ENCODE peak calls at places on chromosomes 2 and 18, in four cellular contexts. One of them, this sample, is unnamed.

GRCh38 chr2:215579809-215580208 is 143.9 kb upstream of the FN1 start:
- DNase-seq in coronary artery: no peak
- DNase-seq in stomach: no peak
- DNase-seq in bronchial epithelial cell: peak; percentile 84
- DNase-seq in this sample: no peak

GRCh38 chr2:86781363-86781762 is 9.3 kb downstream of the CD8A start:
- DNase-seq in coronary artery: no peak
- DNase-seq in stomach: no peak
- DNase-seq in bronchial epithelial cell: no peak
- DNase-seq in this sample: no peak

GRCh38 chr18:80023173-80023572 is 11.1 kb upstream of the RBFA start:
- DNase-seq in coronary artery: no peak
- DNase-seq in stomach: no peak
- DNase-seq in bronchial epithelial cell: no peak
- DNase-seq in this sample: no peak

GRCh38 chr18:616380-616995 is 19.7 kb downstream of the CLUL1 start:
- DNase-seq in coronary artery: no peak
- DNase-seq in stomach: no peak
- DNase-seq in bronchial epithelial cell: peak; percentile 51
- DNase-seq in this sample: no peak

GRCh38 chr18:66533693-66534092 is 70.2 kb downstream of the CDH19 start:
- DNase-seq in coronary artery: no peak
- DNase-seq in stomach: no peak
- DNase-seq in bronchial epithelial cell: no peak
- DNase-seq in this sample: no peak

GRCh38 chr2:58834404-58834803 is 593.3 kb upstream of the FANCL start:
- DNase-seq in coronary artery: no peak
- DNase-seq in stomach: no peak
- DNase-seq in bronchial epithelial cell: peak; percentile 17
- DNase-seq in this sample: peak; percentile 65

GRCh38 chr2:102473020-102473419 is at the start of gene SLC9A4:
- DNase-seq in coronary artery: no peak
- DNase-seq in stomach: peak; percentile 85
- DNase-seq in bronchial epithelial cell: peak; percentile 55
- DNase-seq in this sample: peak; percentile 42

GRCh38 chr2:36352024-36352398 is 3.6 kb upstream of the CRIM1 start:
- DNase-seq in coronary artery: no peak
- DNase-seq in stomach: no peak
- DNase-seq in bronchial epithelial cell: peak; percentile 59
- DNase-seq in this sample: no peak

GRCh38 chr18:36772339-36772738 is 56.5 kb downstream of the TPGS2 start:
- DNase-seq in coronary artery: no peak
- DNase-seq in stomach: no peak
- DNase-seq in bronchial epithelial cell: no peak
- DNase-seq in this sample: no peak

GRCh38 chr2:18319987-18320386 is 240.5 kb downstream of the RDH14 start:
- DNase-seq in coronary artery: no peak
- DNase-seq in stomach: no peak
- DNase-seq in bronchial epithelial cell: peak; percentile 30
- DNase-seq in this sample: no peak

GRCh38 chr18:47931707-47932103 is 1.2 kb upstream of the SMAD2 start:
- DNase-seq in coronary artery: no peak
- DNase-seq in stomach: peak; percentile 32
- DNase-seq in bronchial epithelial cell: peak; percentile 39
- DNase-seq in this sample: no peak

GRCh38 chr2:85503168-85503610 is 35.8 kb upstream of the MAT2A start:
- DNase-seq in coronary artery: no peak
- DNase-seq in stomach: peak; percentile 38
- DNase-seq in bronchial epithelial cell: no peak
- DNase-seq in this sample: no peak

GRCh38 chr18:67672142-67672541 is 155.6 kb upstream of the DSEL start:
- DNase-seq in coronary artery: no peak
- DNase-seq in stomach: no peak
- DNase-seq in bronchial epithelial cell: peak; percentile 59
- DNase-seq in this sample: no peak

GRCh38 chr2:64525323-64525625 is 1.1 kb downstream of the AFTPH start:
- DNase-seq in coronary artery: no peak
- DNase-seq in stomach: no peak
- DNase-seq in bronchial epithelial cell: peak; percentile 56
- DNase-seq in this sample: no peak

GRCh38 chr2:227877359-227878309 is 6.2 kb downstream of the DAW1 start:
- DNase-seq in coronary artery: no peak
- DNase-seq in stomach: no peak
- DNase-seq in bronchial epithelial cell: no peak
- DNase-seq in this sample: no peak

GRCh38 chr2:49935456-49935855 is 781.1 kb upstream of the FSHR start:
- DNase-seq in coronary artery: no peak
- DNase-seq in stomach: no peak
- DNase-seq in bronchial epithelial cell: no peak
- DNase-seq in this sample: no peak

GRCh38 chr18:80200171-80200931 is 47.0 kb downstream of the PARD6G start:
- DNase-seq in coronary artery: no peak
- DNase-seq in stomach: no peak
- DNase-seq in bronchial epithelial cell: no peak
- DNase-seq in this sample: no peak

GRCh38 chr2:120605231-120605935 is 130.3 kb upstream of the GLI2 start:
- DNase-seq in coronary artery: no peak
- DNase-seq in stomach: no peak
- DNase-seq in bronchial epithelial cell: no peak
- DNase-seq in this sample: peak; percentile 22

GRCh38 chr2:131014141-131014540 is 79.1 kb downstream of the FAM168B start:
- DNase-seq in coronary artery: no peak
- DNase-seq in stomach: no peak
- DNase-seq in bronchial epithelial cell: peak; percentile 93
- DNase-seq in this sample: no peak

GRCh38 chr2:124683536-124684407 is 658.7 kb downstream of the CNTNAP5 start:
- DNase-seq in coronary artery: no peak
- DNase-seq in stomach: no peak
- DNase-seq in bronchial epithelial cell: no peak
- DNase-seq in this sample: no peak

GRCh38 chr2:8408560-8409460 is 273.0 kb upstream of the ID2 start:
- DNase-seq in coronary artery: no peak
- DNase-seq in stomach: no peak
- DNase-seq in bronchial epithelial cell: no peak
- DNase-seq in this sample: no peak

GRCh38 chr2:14828223-14828622 is 195.7 kb downstream of the LRATD1 start:
- DNase-seq in coronary artery: no peak
- DNase-seq in stomach: no peak
- DNase-seq in bronchial epithelial cell: no peak
- DNase-seq in this sample: no peak

GRCh38 chr2:14827226-14828023 is 194.9 kb downstream of the LRATD1 start:
- DNase-seq in coronary artery: no peak
- DNase-seq in stomach: no peak
- DNase-seq in bronchial epithelial cell: peak; percentile 62
- DNase-seq in this sample: no peak

GRCh38 chr2:14826518-14826917 is 194.0 kb downstream of the LRATD1 start:
- DNase-seq in coronary artery: no peak
- DNase-seq in stomach: no peak
- DNase-seq in bronchial epithelial cell: peak; percentile 81
- DNase-seq in this sample: no peak

DNA sequence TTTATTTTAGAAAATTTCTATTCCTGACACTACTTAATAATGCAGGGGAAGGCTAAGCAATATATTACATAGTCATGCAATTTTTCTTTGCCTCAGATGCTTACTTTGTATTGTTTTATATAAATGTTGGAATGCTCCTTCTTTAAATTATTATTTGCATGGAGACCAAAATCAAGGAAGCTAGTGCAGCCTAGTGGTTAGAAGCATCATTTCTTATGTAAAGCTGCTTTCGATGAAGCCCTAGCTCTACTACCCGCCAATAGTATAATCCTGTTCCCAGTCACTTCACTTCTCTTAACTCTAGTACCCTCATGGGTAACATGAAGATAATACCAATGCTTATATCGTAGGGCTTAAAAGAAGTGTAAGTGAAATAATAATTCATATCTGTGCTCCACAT is 198.9 kb downstream of the LRATD1 start:
- DNase-seq in coronary artery: no peak
- DNase-seq in stomach: no peak
- DNase-seq in bronchial epithelial cell: peak; percentile 40
- DNase-seq in this sample: no peak
- TF ChIP-seq CTCF in coronary artery: no peak
- TF ChIP-seq CTCF in stomach: no peak
- TF ChIP-seq CTCF in bronchial epithelial cell: peak; percentile 35
- TF ChIP-seq CTCF in this sample: no peak

GRCh38 chr2:240990266-240990529 is 8.2 kb upstream of the SNED1 start:
- DNase-seq in coronary artery: no peak
- DNase-seq in stomach: peak; percentile 25
- DNase-seq in bronchial epithelial cell: no peak
- DNase-seq in this sample: no peak

GRCh38 chr2:240988146-240988545 is 10.3 kb upstream of the SNED1 start:
- DNase-seq in coronary artery: no peak
- DNase-seq in stomach: no peak
- DNase-seq in bronchial epithelial cell: no peak
- DNase-seq in this sample: no peak

GRCh38 chr2:240988571-240989271 is 9.7 kb upstream of the SNED1 start:
- DNase-seq in coronary artery: no peak
- DNase-seq in stomach: peak; percentile 23
- DNase-seq in bronchial epithelial cell: no peak
- DNase-seq in this sample: no peak

GRCh38 chr2:240990726-240991377 is 7.6 kb upstream of the SNED1 start:
- DNase-seq in coronary artery: no peak
- DNase-seq in stomach: peak; percentile 24
- DNase-seq in bronchial epithelial cell: no peak
- DNase-seq in this sample: peak; percentile 6

GRCh38 chr2:240989451-240990265 is 8.8 kb upstream of the SNED1 start:
- DNase-seq in coronary artery: no peak
- DNase-seq in stomach: peak; percentile 46
- DNase-seq in bronchial epithelial cell: no peak
- DNase-seq in this sample: no peak
- TF ChIP-seq CTCF in coronary artery: no peak
- TF ChIP-seq CTCF in stomach: peak; percentile 30
- TF ChIP-seq CTCF in bronchial epithelial cell: peak; percentile 50
- TF ChIP-seq CTCF in this sample: peak; percentile 68

DNA sequence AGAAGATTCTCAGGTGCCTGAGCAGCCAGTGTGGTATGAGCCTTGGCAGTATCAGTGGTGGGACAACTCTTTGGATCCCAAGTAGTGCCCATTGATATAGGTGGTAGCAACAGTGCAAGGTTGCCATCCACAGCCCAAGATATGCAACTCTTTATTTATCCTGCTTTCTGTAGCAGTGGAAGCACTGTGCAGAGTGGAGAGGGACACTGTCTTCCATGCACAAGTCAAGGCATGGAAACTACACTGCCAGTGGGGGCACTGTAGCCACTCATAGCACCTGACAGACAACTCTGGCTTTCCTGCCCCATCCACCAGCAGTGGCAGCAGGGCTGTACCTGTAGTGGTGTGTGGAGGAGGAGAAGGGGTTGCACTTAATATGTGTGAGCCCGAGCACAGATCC is 409.6 kb upstream of the TMEFF2 start:
- DNase-seq in coronary artery: no peak
- DNase-seq in stomach: no peak
- DNase-seq in bronchial epithelial cell: peak; percentile 0
- DNase-seq in this sample: no peak
- TF ChIP-seq CTCF in coronary artery: no peak
- TF ChIP-seq CTCF in stomach: no peak
- TF ChIP-seq CTCF in bronchial epithelial cell: no peak
- TF ChIP-seq CTCF in this sample: no peak

DNA sequence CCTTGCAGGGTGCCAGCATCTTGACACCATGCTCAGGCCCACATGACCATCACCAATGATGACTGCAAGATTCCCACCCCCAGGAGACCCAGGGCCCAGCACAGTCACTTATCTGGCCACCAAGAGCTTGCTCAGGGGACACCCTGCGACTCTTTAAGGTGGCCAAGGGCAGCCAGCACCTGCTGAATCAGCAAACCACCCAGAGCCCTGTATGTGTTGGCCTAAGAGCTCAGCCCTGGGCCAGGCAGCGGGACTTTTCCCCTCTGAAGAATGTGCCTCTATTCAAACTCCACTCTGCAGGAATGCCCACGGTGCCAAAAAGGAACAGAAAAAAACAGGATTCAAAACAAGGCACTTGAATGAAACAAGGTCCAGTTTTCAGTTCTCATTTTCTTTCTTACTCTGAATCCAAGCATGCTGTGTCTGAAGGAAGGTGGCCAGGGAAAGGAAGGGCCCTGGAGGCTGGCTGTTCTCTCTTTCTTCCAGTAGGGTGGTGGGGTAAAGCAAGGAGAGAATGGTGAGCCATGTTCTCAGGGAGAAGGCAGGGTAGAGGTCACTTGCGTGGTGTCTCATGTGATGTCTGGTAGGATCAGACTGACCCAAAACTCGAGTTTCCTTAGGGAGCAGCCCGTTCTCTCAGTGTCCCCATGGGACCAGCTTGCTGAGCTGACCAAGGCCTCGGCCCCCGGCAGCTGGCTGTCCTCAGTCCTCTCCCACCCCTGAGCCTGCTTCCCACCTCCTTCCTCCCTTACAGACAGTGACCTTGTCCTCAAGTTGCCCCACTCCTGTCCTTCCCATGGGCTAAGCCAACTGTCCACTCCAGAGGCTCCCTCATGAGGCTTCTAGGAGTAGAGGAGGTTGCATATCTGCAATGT is 150.0 kb downstream of the RNF152 start:
- DNase-seq in coronary artery: peak; percentile 92
- DNase-seq in stomach: no peak
- DNase-seq in bronchial epithelial cell: no peak
- DNase-seq in this sample: no peak
- TF ChIP-seq CTCF in coronary artery: no peak
- TF ChIP-seq CTCF in stomach: no peak
- TF ChIP-seq CTCF in bronchial epithelial cell: no peak
- TF ChIP-seq CTCF in this sample: no peak

This sample was measured in progenitor cell of endocrine pancreas.